ENCODE peak calls at places on chromosomes 4 and X, in five cellular contexts. M, J, Q, W and Z are unnamed samples.

GRCh38 chrX:102746134-102746584 is 25.6 kb downstream of the GPRASP3 start:
- DNase-seq in M (peak), J (peak), Q (peak), W (peak), Z (peak)

GRCh38 chrX:82813671-82814078 is 694.4 kb upstream of the POU3F4 start:
- DNase-seq in M (no peak), J (no peak), Q (no peak), W (no peak), Z (no peak)

GRCh38 chr4:175758050-175758449 is 54.0 kb downstream of the GPM6A start:
- DNase-seq in M (no peak), J (no peak), Q (no peak), W (no peak), Z (no peak)

GRCh38 chr4:92198711-92199110 is 105.1 kb upstream of the GRID2 start:
- DNase-seq in M (no peak), J (no peak), Q (no peak), W (no peak), Z (no peak)

GRCh38 chr4:53706422-53707032 is 115.2 kb upstream of the LNX1 start:
- DNase-seq in M (no peak), J (no peak), Q (no peak), W (no peak), Z (no peak)

GRCh38 chrX:101462892-101463291 is 22.4 kb upstream of the ARMCX4 start:
- DNase-seq in M (no peak), J (no peak), Q (no peak), W (no peak), Z (no peak)

GRCh38 chrX:39752820-39753219 is 344.9 kb downstream of the BCOR start:
- DNase-seq in M (no peak), J (no peak), Q (no peak), W (no peak), Z (no peak)

GRCh38 chrX:56797966-56798711 is 69.1 kb downstream of the NBDY start:
- DNase-seq in M (no peak), J (no peak), Q (no peak), W (no peak), Z (peak)

GRCh38 chr4:23930750-23931488 is 41.1 kb upstream of the PPARGC1A start:
- DNase-seq in M (no peak), J (no peak), Q (peak), W (no peak), Z (peak)

GRCh38 chrX:113868169-113868568 is 715.7 kb upstream of the HTR2C start:
- DNase-seq in M (no peak), J (no peak), Q (no peak), W (no peak), Z (no peak)

GRCh38 chr4:81922271-81922775 is 450.6 kb upstream of the RASGEF1B start:
- DNase-seq in M (no peak), J (no peak), Q (no peak), W (no peak), Z (no peak)

GRCh38 chr4:122787940-122788339 is 38.7 kb upstream of the FGF2 start:
- DNase-seq in M (no peak), J (no peak), Q (no peak), W (no peak), Z (no peak)

GRCh38 chr4:53916431-53916889 is 147.9 kb downstream of the CHIC2 start:
- DNase-seq in M (no peak), J (no peak), Q (no peak), W (no peak), Z (no peak)

GRCh38 chr4:131093303-131093702 is 1997.4 kb downstream of the C4orf33 start:
- DNase-seq in M (no peak), J (no peak), Q (no peak), W (no peak), Z (no peak)

GRCh38 chrX:17441965-17442364 is 67.0 kb downstream of the NHS start:
- DNase-seq in M (no peak), J (no peak), Q (no peak), W (no peak), Z (no peak)

GRCh38 chr4:77092832-77093800 is 17.3 kb upstream of the CCNI start:
- DNase-seq in M (no peak), J (no peak), Q (no peak), W (no peak), Z (no peak)

GRCh38 chrX:8813036-8813435 is 11.9 kb upstream of the FAM9A start:
- DNase-seq in M (no peak), J (no peak), Q (no peak), W (no peak), Z (no peak)

GRCh38 chrX:134671207-134671750 is 13.0 kb upstream of the PLAC1 start:
- DNase-seq in M (no peak), J (peak), Q (no peak), W (no peak), Z (no peak)